ENCODE peak calls at places on chromosomes 12 and 14, in ten cellular contexts. One of them, this sample, is unnamed.

GRCh38 chr14:46580941-46581671 is 70.5 kb downstream of the RPL10L start:
- DNase-seq in HCT116: peak
- DNase-seq in cardiac muscle cell: peak
- DNase-seq in RWPE1: no peak
- DNase-seq in transverse colon: peak
- DNase-seq in A549: peak
- DNase-seq in fibroblast of the aortic adventitia: no peak
- DNase-seq in dorsolateral prefrontal cortex: no peak
- DNase-seq in mucosa of descending colon: no peak
- DNase-seq in neural crest cell: peak
- DNase-seq in this sample: peak

GRCh38 chr12:77133566-77133965 is 68.2 kb upstream of the E2F7 start:
- DNase-seq in HCT116: no peak
- DNase-seq in cardiac muscle cell: peak
- DNase-seq in RWPE1: peak
- DNase-seq in transverse colon: peak
- DNase-seq in A549: peak
- DNase-seq in fibroblast of the aortic adventitia: peak
- DNase-seq in dorsolateral prefrontal cortex: no peak
- DNase-seq in mucosa of descending colon: peak
- DNase-seq in neural crest cell: peak
- DNase-seq in this sample: peak

GRCh38 chr14:53516261-53516774 is 363.2 kb upstream of the DDHD1 start:
- DNase-seq in HCT116: no peak
- DNase-seq in cardiac muscle cell: no peak
- DNase-seq in RWPE1: no peak
- DNase-seq in transverse colon: no peak
- DNase-seq in A549: no peak
- DNase-seq in fibroblast of the aortic adventitia: peak
- DNase-seq in dorsolateral prefrontal cortex: no peak
- DNase-seq in mucosa of descending colon: no peak
- DNase-seq in neural crest cell: no peak
- DNase-seq in this sample: no peak

GRCh38 chr14:53954551-53955233 is 1.9 kb downstream of the BMP4 start:
- DNase-seq in HCT116: no peak
- DNase-seq in cardiac muscle cell: peak
- DNase-seq in RWPE1: no peak
- DNase-seq in transverse colon: no peak
- DNase-seq in A549: peak
- DNase-seq in fibroblast of the aortic adventitia: peak
- DNase-seq in dorsolateral prefrontal cortex: no peak
- DNase-seq in mucosa of descending colon: peak
- DNase-seq in neural crest cell: no peak
- DNase-seq in this sample: no peak

GRCh38 chr12:18217981-18218380 is 43.3 kb upstream of the PIK3C2G start:
- DNase-seq in HCT116: no peak
- DNase-seq in cardiac muscle cell: no peak
- DNase-seq in RWPE1: peak
- DNase-seq in transverse colon: no peak
- DNase-seq in A549: no peak
- DNase-seq in fibroblast of the aortic adventitia: peak
- DNase-seq in dorsolateral prefrontal cortex: no peak
- DNase-seq in mucosa of descending colon: no peak
- DNase-seq in neural crest cell: no peak
- DNase-seq in this sample: no peak

GRCh38 chr12:97276198-97276580 is 186.4 kb upstream of the RMST start:
- DNase-seq in HCT116: no peak
- DNase-seq in cardiac muscle cell: no peak
- DNase-seq in RWPE1: no peak
- DNase-seq in transverse colon: no peak
- DNase-seq in A549: no peak
- DNase-seq in fibroblast of the aortic adventitia: no peak
- DNase-seq in dorsolateral prefrontal cortex: no peak
- DNase-seq in mucosa of descending colon: no peak
- DNase-seq in neural crest cell: peak
- DNase-seq in this sample: no peak

GRCh38 chr14:63308723-63309317 is 9.9 kb downstream of the GPHB5 start:
- DNase-seq in HCT116: peak
- DNase-seq in cardiac muscle cell: peak
- DNase-seq in RWPE1: peak
- DNase-seq in transverse colon: peak
- DNase-seq in A549: peak
- DNase-seq in fibroblast of the aortic adventitia: peak
- DNase-seq in dorsolateral prefrontal cortex: no peak
- DNase-seq in mucosa of descending colon: no peak
- DNase-seq in neural crest cell: no peak
- DNase-seq in this sample: peak

GRCh38 chr12:96208801-96209534 is 14.8 kb downstream of the ELK3 start:
- DNase-seq in HCT116: no peak
- DNase-seq in cardiac muscle cell: peak
- DNase-seq in RWPE1: no peak
- DNase-seq in transverse colon: peak
- DNase-seq in A549: no peak
- DNase-seq in fibroblast of the aortic adventitia: peak
- DNase-seq in dorsolateral prefrontal cortex: no peak
- DNase-seq in mucosa of descending colon: no peak
- DNase-seq in neural crest cell: no peak
- DNase-seq in this sample: no peak

GRCh38 chr12:80553316-80553715 is 109.3 kb downstream of the PTPRQ start:
- DNase-seq in HCT116: peak
- DNase-seq in cardiac muscle cell: peak
- DNase-seq in RWPE1: peak
- DNase-seq in transverse colon: no peak
- DNase-seq in A549: peak
- DNase-seq in fibroblast of the aortic adventitia: peak
- DNase-seq in dorsolateral prefrontal cortex: no peak
- DNase-seq in mucosa of descending colon: no peak
- DNase-seq in neural crest cell: no peak
- DNase-seq in this sample: no peak

GRCh38 chr14:105532735-105533141 is 6.4 kb downstream of the TMEM121 start:
- DNase-seq in HCT116: no peak
- DNase-seq in cardiac muscle cell: peak
- DNase-seq in RWPE1: no peak
- DNase-seq in transverse colon: no peak
- DNase-seq in A549: peak
- DNase-seq in fibroblast of the aortic adventitia: peak
- DNase-seq in dorsolateral prefrontal cortex: no peak
- DNase-seq in mucosa of descending colon: no peak
- DNase-seq in neural crest cell: peak
- DNase-seq in this sample: peak

GRCh38 chr12:7933255-7933726 is 2.7 kb downstream of the SLC2A3 start:
- DNase-seq in HCT116: peak
- DNase-seq in cardiac muscle cell: peak
- DNase-seq in RWPE1: peak
- DNase-seq in transverse colon: peak
- DNase-seq in A549: peak
- DNase-seq in fibroblast of the aortic adventitia: peak
- DNase-seq in dorsolateral prefrontal cortex: peak
- DNase-seq in mucosa of descending colon: peak
- DNase-seq in neural crest cell: peak
- DNase-seq in this sample: peak

GRCh38 chr12:23569388-23569787 is 380.1 kb downstream of the SOX5 start:
- DNase-seq in HCT116: no peak
- DNase-seq in cardiac muscle cell: no peak
- DNase-seq in RWPE1: no peak
- DNase-seq in transverse colon: no peak
- DNase-seq in A549: no peak
- DNase-seq in fibroblast of the aortic adventitia: no peak
- DNase-seq in dorsolateral prefrontal cortex: no peak
- DNase-seq in mucosa of descending colon: no peak
- DNase-seq in neural crest cell: no peak
- DNase-seq in this sample: no peak

GRCh38 chr12:10968765-10969456 is 17.8 kb downstream of the TAS2R50 start:
- DNase-seq in HCT116: no peak
- DNase-seq in cardiac muscle cell: peak
- DNase-seq in RWPE1: no peak
- DNase-seq in transverse colon: no peak
- DNase-seq in A549: no peak
- DNase-seq in fibroblast of the aortic adventitia: peak
- DNase-seq in dorsolateral prefrontal cortex: no peak
- DNase-seq in mucosa of descending colon: no peak
- DNase-seq in neural crest cell: no peak
- DNase-seq in this sample: no peak

DNA sequence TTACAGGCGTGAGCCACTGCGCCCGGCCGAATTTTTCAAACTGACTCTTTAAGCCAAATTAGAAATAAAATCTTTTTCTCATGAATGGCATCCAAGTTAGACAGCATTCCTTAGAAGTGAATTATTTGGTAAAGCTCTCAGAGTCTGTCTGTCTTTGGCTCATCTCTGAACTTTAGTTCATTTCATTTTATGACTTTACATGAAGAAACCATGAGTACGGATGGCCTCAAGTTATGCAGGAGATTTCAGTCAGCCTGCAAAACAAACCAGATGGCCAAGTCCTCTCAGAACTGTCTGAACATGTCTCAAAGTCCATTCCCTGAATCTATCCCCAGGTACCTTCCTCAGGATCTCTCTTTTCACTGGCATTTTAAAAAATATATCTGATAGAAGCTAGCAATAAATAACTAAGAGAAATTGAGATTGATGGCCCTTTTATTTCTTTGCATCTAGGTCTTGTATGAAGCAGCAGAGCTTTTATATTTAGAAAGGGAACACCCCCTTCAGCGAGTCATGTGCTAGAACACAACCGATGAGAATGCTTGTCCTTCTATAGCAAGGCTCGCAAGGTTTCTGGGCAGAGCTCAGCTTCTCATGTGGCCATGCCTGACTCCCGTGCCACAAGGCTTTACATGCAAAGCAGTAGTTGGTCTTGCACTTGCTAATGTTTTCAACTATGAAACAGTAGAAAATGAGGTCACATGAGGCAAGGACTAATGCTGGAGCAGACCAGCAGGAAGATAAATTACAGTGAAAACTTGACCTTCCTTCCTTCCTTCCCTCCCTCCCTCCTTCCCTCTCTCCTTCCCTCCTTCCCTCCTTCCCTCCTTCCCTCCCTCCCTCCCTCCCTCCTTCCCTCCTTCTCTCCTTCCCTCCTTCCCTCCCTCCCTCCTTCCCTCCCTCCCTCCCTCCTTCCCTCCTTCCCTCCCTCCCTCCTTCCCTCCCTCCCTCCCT is 125.0 kb downstream of the AKAP6 start:
- DNase-seq in HCT116: no peak
- DNase-seq in cardiac muscle cell: no peak
- DNase-seq in RWPE1: no peak
- DNase-seq in transverse colon: no peak
- DNase-seq in A549: no peak
- DNase-seq in fibroblast of the aortic adventitia: no peak
- DNase-seq in dorsolateral prefrontal cortex: no peak
- DNase-seq in mucosa of descending colon: no peak
- DNase-seq in neural crest cell: no peak
- DNase-seq in this sample: no peak
- TF ChIP-seq CTCF in HCT116: no peak
- TF ChIP-seq CTCF in cardiac muscle cell: no peak
- TF ChIP-seq CTCF in RWPE1: no peak
- TF ChIP-seq CTCF in transverse colon: no peak
- TF ChIP-seq CTCF in A549: no peak
- TF ChIP-seq CTCF in fibroblast of the aortic adventitia: no peak
- TF ChIP-seq CTCF in dorsolateral prefrontal cortex: no peak
- TF ChIP-seq CTCF in mucosa of descending colon: no peak
- TF ChIP-seq CTCF in neural crest cell: no peak
- TF ChIP-seq CTCF in this sample: no peak

DNA sequence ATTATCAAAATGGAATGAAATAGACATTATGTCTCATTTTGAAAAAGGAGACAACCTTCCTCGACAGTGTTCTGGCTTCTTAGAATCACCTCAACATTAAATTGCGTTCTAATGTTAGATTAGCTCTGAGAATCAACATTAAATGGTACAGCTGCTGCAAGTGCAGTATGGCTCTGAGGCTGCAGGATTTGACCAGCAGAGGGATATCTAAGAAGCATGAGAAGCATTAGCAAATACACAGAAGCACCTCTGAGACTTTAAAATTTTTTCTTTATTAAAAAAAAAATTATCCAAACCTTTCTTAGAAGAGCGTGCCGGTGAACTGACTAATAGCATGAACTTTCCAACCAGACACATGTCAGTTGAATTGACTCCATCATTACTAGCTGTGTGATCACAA is 253.4 kb upstream of the LRIG3 start:
- DNase-seq in HCT116: no peak
- DNase-seq in cardiac muscle cell: no peak
- DNase-seq in RWPE1: no peak
- DNase-seq in transverse colon: no peak
- DNase-seq in A549: no peak
- DNase-seq in fibroblast of the aortic adventitia: no peak
- DNase-seq in dorsolateral prefrontal cortex: no peak
- DNase-seq in mucosa of descending colon: no peak
- DNase-seq in neural crest cell: no peak
- DNase-seq in this sample: no peak
- TF ChIP-seq CTCF in HCT116: no peak
- TF ChIP-seq CTCF in cardiac muscle cell: peak
- TF ChIP-seq CTCF in RWPE1: no peak
- TF ChIP-seq CTCF in transverse colon: no peak
- TF ChIP-seq CTCF in A549: no peak
- TF ChIP-seq CTCF in fibroblast of the aortic adventitia: peak
- TF ChIP-seq CTCF in dorsolateral prefrontal cortex: no peak
- TF ChIP-seq CTCF in mucosa of descending colon: no peak
- TF ChIP-seq CTCF in neural crest cell: peak
- TF ChIP-seq CTCF in this sample: no peak

GRCh38 chr12:106764738-106765137 is 9.7 kb upstream of the RIC8B start:
- DNase-seq in HCT116: no peak
- DNase-seq in cardiac muscle cell: peak
- DNase-seq in RWPE1: no peak
- DNase-seq in transverse colon: no peak
- DNase-seq in A549: peak
- DNase-seq in fibroblast of the aortic adventitia: no peak
- DNase-seq in dorsolateral prefrontal cortex: no peak
- DNase-seq in mucosa of descending colon: no peak
- DNase-seq in neural crest cell: no peak
- DNase-seq in this sample: no peak
- TF ChIP-seq CTCF in HCT116: no peak
- TF ChIP-seq CTCF in cardiac muscle cell: peak
- TF ChIP-seq CTCF in RWPE1: no peak
- TF ChIP-seq CTCF in transverse colon: no peak
- TF ChIP-seq CTCF in A549: no peak
- TF ChIP-seq CTCF in fibroblast of the aortic adventitia: peak
- TF ChIP-seq CTCF in dorsolateral prefrontal cortex: no peak
- TF ChIP-seq CTCF in mucosa of descending colon: no peak
- TF ChIP-seq CTCF in neural crest cell: no peak
- TF ChIP-seq CTCF in this sample: no peak

DNA sequence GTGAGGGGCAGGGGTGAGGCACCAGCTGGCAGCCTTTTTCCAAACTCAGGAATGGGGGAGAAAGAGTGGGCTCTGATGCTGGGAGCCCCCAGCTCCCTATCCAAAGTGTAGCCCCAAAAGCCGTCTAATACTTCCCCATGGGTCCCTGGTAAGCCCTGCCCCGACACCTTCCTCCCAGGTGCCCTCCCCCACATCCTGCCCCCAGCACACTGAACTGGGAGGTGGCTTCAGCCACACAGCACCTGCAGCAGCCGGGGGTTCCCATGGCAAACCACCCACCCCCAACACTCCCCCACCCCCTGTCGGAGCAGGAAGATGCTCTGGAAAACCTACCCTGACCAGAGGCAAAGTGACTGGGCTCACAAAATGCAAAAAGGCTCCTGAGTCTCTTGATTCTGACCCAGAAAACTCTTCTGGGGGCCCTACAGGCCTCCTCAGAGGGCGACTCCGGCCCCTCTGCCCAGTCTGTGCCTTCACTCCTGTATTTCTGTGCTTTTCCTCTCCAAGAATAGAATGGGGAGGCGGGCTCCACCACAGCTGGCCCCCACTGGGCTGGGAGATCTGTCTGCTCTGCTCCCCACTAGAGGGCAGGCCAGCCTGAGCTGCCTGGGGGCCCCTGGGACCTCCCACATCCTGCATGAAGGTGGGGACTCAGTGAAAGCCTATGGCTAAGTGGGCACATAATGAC is 81.6 kb downstream of the ITPK1 start:
- DNase-seq in HCT116: no peak
- DNase-seq in cardiac muscle cell: no peak
- DNase-seq in RWPE1: no peak
- DNase-seq in transverse colon: no peak
- DNase-seq in A549: no peak
- DNase-seq in fibroblast of the aortic adventitia: no peak
- DNase-seq in dorsolateral prefrontal cortex: no peak
- DNase-seq in mucosa of descending colon: no peak
- DNase-seq in neural crest cell: no peak
- DNase-seq in this sample: peak
- TF ChIP-seq CTCF in HCT116: peak
- TF ChIP-seq CTCF in cardiac muscle cell: peak
- TF ChIP-seq CTCF in RWPE1: no peak
- TF ChIP-seq CTCF in transverse colon: peak
- TF ChIP-seq CTCF in A549: peak
- TF ChIP-seq CTCF in fibroblast of the aortic adventitia: peak
- TF ChIP-seq CTCF in dorsolateral prefrontal cortex: peak
- TF ChIP-seq CTCF in mucosa of descending colon: no peak
- TF ChIP-seq CTCF in neural crest cell: peak
- TF ChIP-seq CTCF in this sample: peak

This sample was measured in endothelial cell.